ENCODE peak calls at places on chromosomes 13 and 19, in seven cellular contexts. One of them, this sample, is unnamed.

GRCh38 chr13:113933901-113934300 is 40.0 kb downstream of the C13orf46 start:
- DNase-seq in PC-3: no peak
- DNase-seq in fibroblast of lung: no peak
- DNase-seq in Peyer's patch: peak; percentile 24
- DNase-seq in BE2C: no peak
- DNase-seq in tibial artery: peak; percentile 18
- DNase-seq in lung: no peak
- DNase-seq in this sample: no peak

GRCh38 chr13:28440774-28441532 is 54.0 kb downstream of the FLT1 start:
- DNase-seq in fibroblast of lung: no peak
- DNase-seq in PC-3: no peak
- DNase-seq in Peyer's patch: no peak
- DNase-seq in lung: no peak
- DNase-seq in tibial artery: no peak
- DNase-seq in BE2C: no peak
- DNase-seq in this sample: no peak

GRCh38 chr19:40383668-40384248 is 6.2 kb downstream of the HIPK4 start:
- DNase-seq in BE2C: no peak
- DNase-seq in fibroblast of lung: no peak
- DNase-seq in lung: no peak
- DNase-seq in Peyer's patch: no peak
- DNase-seq in tibial artery: no peak
- DNase-seq in PC-3: no peak
- DNase-seq in this sample: no peak

GRCh38 chr13:47215741-47216140 is 318.9 kb upstream of the HTR2A start:
- DNase-seq in Peyer's patch: no peak
- DNase-seq in lung: no peak
- DNase-seq in tibial artery: no peak
- DNase-seq in fibroblast of lung: peak; percentile 81
- DNase-seq in BE2C: peak; percentile 8
- DNase-seq in PC-3: peak; percentile 86
- DNase-seq in this sample: no peak

GRCh38 chr13:23656637-23657036 is 86.4 kb downstream of the TNFRSF19 start:
- DNase-seq in Peyer's patch: no peak
- DNase-seq in fibroblast of lung: peak; percentile 93
- DNase-seq in PC-3: no peak
- DNase-seq in tibial artery: no peak
- DNase-seq in lung: no peak
- DNase-seq in BE2C: no peak
- DNase-seq in this sample: no peak

GRCh38 chr13:28349901-28350654 is 144.8 kb downstream of the FLT1 start:
- DNase-seq in BE2C: peak; percentile 77
- DNase-seq in Peyer's patch: no peak
- DNase-seq in PC-3: no peak
- DNase-seq in tibial artery: no peak
- DNase-seq in lung: no peak
- DNase-seq in fibroblast of lung: no peak
- DNase-seq in this sample: no peak

GRCh38 chr19:49847731-49848696 is 2.9 kb upstream of the PTOV1 start:
- DNase-seq in fibroblast of lung: peak; percentile 90
- DNase-seq in tibial artery: no peak
- DNase-seq in BE2C: no peak
- DNase-seq in lung: no peak
- DNase-seq in PC-3: peak; percentile 95
- DNase-seq in Peyer's patch: no peak
- DNase-seq in this sample: no peak

GRCh38 chr13:31053098-31053497 is 108.6 kb downstream of the HSPH1 start:
- DNase-seq in Peyer's patch: no peak
- DNase-seq in PC-3: peak; percentile 71
- DNase-seq in tibial artery: no peak
- DNase-seq in lung: no peak
- DNase-seq in fibroblast of lung: no peak
- DNase-seq in BE2C: no peak
- DNase-seq in this sample: no peak

GRCh38 chr13:27952931-27953670 is 16.0 kb downstream of the CDX2 start:
- DNase-seq in fibroblast of lung: no peak
- DNase-seq in tibial artery: no peak
- DNase-seq in BE2C: no peak
- DNase-seq in lung: no peak
- DNase-seq in PC-3: no peak
- DNase-seq in Peyer's patch: peak; percentile 86
- DNase-seq in this sample: no peak

GRCh38 chr13:97879646-97880297 is 73.7 kb upstream of the IPO5 start:
- DNase-seq in tibial artery: no peak
- DNase-seq in lung: no peak
- DNase-seq in Peyer's patch: no peak
- DNase-seq in PC-3: peak; percentile 87
- DNase-seq in BE2C: no peak
- DNase-seq in fibroblast of lung: peak; percentile 80
- DNase-seq in this sample: no peak

GRCh38 chr19:10864538-10864899 is 6.8 kb upstream of the CARM1 start:
- DNase-seq in fibroblast of lung: peak; percentile 79
- DNase-seq in tibial artery: peak; percentile 83
- DNase-seq in Peyer's patch: peak; percentile 89
- DNase-seq in lung: peak; percentile 82
- DNase-seq in BE2C: peak; percentile 88
- DNase-seq in PC-3: peak; percentile 90
- DNase-seq in this sample: peak; percentile 82

GRCh38 chr13:40488869-40489391 is 177.5 kb downstream of the FOXO1 start:
- DNase-seq in Peyer's patch: no peak
- DNase-seq in lung: no peak
- DNase-seq in BE2C: no peak
- DNase-seq in fibroblast of lung: no peak
- DNase-seq in PC-3: no peak
- DNase-seq in tibial artery: no peak
- DNase-seq in this sample: no peak

GRCh38 chr13:101493541-101493940 is 41.1 kb downstream of the ITGBL1 start:
- DNase-seq in lung: no peak
- DNase-seq in fibroblast of lung: no peak
- DNase-seq in tibial artery: no peak
- DNase-seq in BE2C: no peak
- DNase-seq in PC-3: no peak
- DNase-seq in Peyer's patch: no peak
- DNase-seq in this sample: no peak

GRCh38 chr19:12126707-12127106 is 13.4 kb downstream of the ZNF20 start:
- DNase-seq in fibroblast of lung: no peak
- DNase-seq in BE2C: peak; percentile 18
- DNase-seq in lung: no peak
- DNase-seq in tibial artery: no peak
- DNase-seq in Peyer's patch: no peak
- DNase-seq in PC-3: no peak
- DNase-seq in this sample: peak; percentile 15

GRCh38 chr13:43036386-43037220 is 13.2 kb downstream of the DNAJC15 start:
- DNase-seq in BE2C: no peak
- DNase-seq in lung: no peak
- DNase-seq in fibroblast of lung: peak; percentile 32
- DNase-seq in PC-3: no peak
- DNase-seq in Peyer's patch: no peak
- DNase-seq in tibial artery: no peak
- DNase-seq in this sample: no peak

GRCh38 chr19:50368649-50369570 is 3.5 kb upstream of the NAPSA start:
- DNase-seq in BE2C: peak; percentile 88
- DNase-seq in fibroblast of lung: peak; percentile 85
- DNase-seq in tibial artery: peak; percentile 87
- DNase-seq in lung: peak; percentile 92
- DNase-seq in PC-3: peak; percentile 93
- DNase-seq in Peyer's patch: peak; percentile 90
- DNase-seq in this sample: peak; percentile 59

GRCh38 chr19:17090501-17091074 is 15.0 kb downstream of the MYO9B start:
- DNase-seq in tibial artery: no peak
- DNase-seq in fibroblast of lung: no peak
- DNase-seq in BE2C: no peak
- DNase-seq in Peyer's patch: no peak
- DNase-seq in lung: no peak
- DNase-seq in PC-3: no peak
- DNase-seq in this sample: no peak

GRCh38 chr19:46303345-46303701 is 6.5 kb downstream of the HIF3A start:
- DNase-seq in lung: no peak
- DNase-seq in Peyer's patch: no peak
- DNase-seq in tibial artery: no peak
- DNase-seq in BE2C: no peak
- DNase-seq in PC-3: no peak
- DNase-seq in fibroblast of lung: no peak
- DNase-seq in this sample: no peak

GRCh38 chr19:54470991-54471782 is 1.9 kb downstream of the CDC42EP5 start:
- DNase-seq in Peyer's patch: peak; percentile 77
- DNase-seq in BE2C: no peak
- DNase-seq in lung: no peak
- DNase-seq in tibial artery: no peak
- DNase-seq in PC-3: no peak
- DNase-seq in fibroblast of lung: no peak
- DNase-seq in this sample: no peak

GRCh38 chr19:36604656-36605100 is 435 bp upstream of the ZNF382 start:
- DNase-seq in PC-3: peak; percentile 38
- DNase-seq in tibial artery: peak; percentile 49
- DNase-seq in lung: peak; percentile 38
- DNase-seq in fibroblast of lung: peak; percentile 17
- DNase-seq in Peyer's patch: peak; percentile 59
- DNase-seq in BE2C: peak; percentile 77
- DNase-seq in this sample: peak; percentile 83

GRCh38 chr19:43464089-43464775 is 1.2 kb downstream of the LYPD3 start:
- DNase-seq in lung: peak; percentile 70
- DNase-seq in tibial artery: peak; percentile 83
- DNase-seq in BE2C: peak; percentile 70
- DNase-seq in Peyer's patch: peak; percentile 84
- DNase-seq in fibroblast of lung: no peak
- DNase-seq in PC-3: no peak
- DNase-seq in this sample: no peak

GRCh38 chr19:50050406-50051223 is 24.8 kb downstream of the ZNF473 start:
- DNase-seq in PC-3: peak; percentile 74
- DNase-seq in Peyer's patch: peak; percentile 78
- DNase-seq in BE2C: peak; percentile 96
- DNase-seq in lung: peak; percentile 83
- DNase-seq in fibroblast of lung: peak; percentile 78
- DNase-seq in tibial artery: peak; percentile 91
- DNase-seq in this sample: peak; percentile 86

GRCh38 chr13:86864376-86864775 is 806.8 kb upstream of the SLITRK5 start:
- DNase-seq in PC-3: peak; percentile 42
- DNase-seq in Peyer's patch: no peak
- DNase-seq in BE2C: no peak
- DNase-seq in tibial artery: no peak
- DNase-seq in lung: no peak
- DNase-seq in fibroblast of lung: no peak
- DNase-seq in this sample: no peak

DNA sequence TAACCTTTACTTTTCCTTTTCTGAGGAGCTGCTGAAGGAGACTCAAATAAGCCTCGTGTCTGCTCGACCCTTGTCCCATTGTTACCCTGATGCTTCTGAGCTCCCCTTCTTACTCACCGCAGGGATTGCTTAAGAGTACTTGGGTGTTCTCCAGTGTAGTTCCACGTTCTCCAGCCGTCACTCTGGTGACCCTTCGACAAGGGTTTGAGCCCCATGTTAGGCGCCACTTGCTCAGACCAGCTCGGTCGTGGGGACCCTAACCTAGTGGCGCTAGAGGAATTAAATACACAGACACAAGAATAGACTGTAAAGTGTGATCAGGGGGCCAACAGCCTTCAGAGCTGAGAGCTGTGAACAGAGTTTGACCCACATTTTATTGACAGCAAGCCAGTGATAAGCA is 10.3 kb downstream of the ZNF480 start:
- DNase-seq in lung: no peak
- DNase-seq in fibroblast of lung: peak; percentile 38
- DNase-seq in BE2C: no peak
- DNase-seq in Peyer's patch: no peak
- DNase-seq in tibial artery: no peak
- DNase-seq in PC-3: no peak
- DNase-seq in this sample: peak; percentile 25
- H3K9me3 ChIP-seq in lung: peaks cover 29% of the 10 kb centered on the region
- H3K9me3 ChIP-seq in fibroblast of lung: no peaks in the 10 kb centered on the region
- H3K9me3 ChIP-seq in BE2C: peaks cover 6% of the 10 kb centered on the region
- H3K9me3 ChIP-seq in Peyer's patch: peaks cover 82% of the 10 kb centered on the region
- H3K9me3 ChIP-seq in tibial artery: peaks cover 68% of the 10 kb centered on the region
- H3K9me3 ChIP-seq in PC-3: peaks cover 67% of the 10 kb centered on the region
- H3K9me3 ChIP-seq in this sample: peaks cover 32% of the 10 kb centered on the region

GRCh38 chr19:2858864-2859263 is 8.3 kb upstream of the ZNF556 start:
- DNase-seq in fibroblast of lung: no peak
- DNase-seq in lung: no peak
- DNase-seq in PC-3: no peak
- DNase-seq in tibial artery: no peak
- DNase-seq in BE2C: no peak
- DNase-seq in Peyer's patch: no peak
- DNase-seq in this sample: no peak
- H3K9me3 ChIP-seq in fibroblast of lung: peaks cover 3% of the 10 kb centered on the region
- H3K9me3 ChIP-seq in lung: peaks cover 4% of the 10 kb centered on the region
- H3K9me3 ChIP-seq in PC-3: peaks cover 14% of the 10 kb centered on the region
- H3K9me3 ChIP-seq in tibial artery: peaks cover 71% of the 10 kb centered on the region
- H3K9me3 ChIP-seq in BE2C: no peaks in the 10 kb centered on the region
- H3K9me3 ChIP-seq in Peyer's patch: peaks cover 35% of the 10 kb centered on the region
- H3K9me3 ChIP-seq in this sample: peaks cover under 1% of the 10 kb centered on the region

DNA sequence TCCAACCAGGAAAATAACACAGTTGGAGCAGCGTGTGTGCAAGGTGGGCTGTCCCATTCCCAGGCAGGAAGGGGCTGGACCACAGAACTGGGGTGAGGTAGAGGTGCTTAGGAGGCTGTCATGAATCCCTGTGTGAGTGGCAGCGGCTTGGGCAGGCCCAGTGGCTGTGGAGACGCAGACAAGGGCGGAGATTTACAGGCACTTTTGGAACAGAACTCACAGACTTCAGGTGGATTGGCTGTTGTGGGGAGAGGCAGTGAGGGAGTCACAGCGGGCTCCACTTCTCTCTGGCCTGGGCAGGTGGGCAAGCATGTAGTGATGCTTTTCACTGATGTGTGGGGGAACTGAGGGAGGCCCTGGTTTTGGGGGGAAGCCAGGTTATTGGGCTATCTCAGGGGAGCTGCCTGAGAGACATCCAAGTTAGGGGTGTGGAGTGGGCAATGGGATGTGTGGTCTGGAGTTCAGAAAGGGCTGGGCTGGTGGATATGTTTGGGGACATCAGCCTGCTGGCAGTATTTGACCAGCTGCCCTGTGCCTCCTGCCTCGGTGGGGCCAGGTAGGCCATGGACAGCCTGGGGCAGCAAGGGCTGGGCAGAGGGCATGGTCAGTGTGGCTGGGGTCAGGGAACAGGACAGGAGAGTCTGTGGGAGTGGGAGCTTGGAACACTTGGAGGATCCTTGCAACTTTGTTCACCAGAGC is 27.0 kb upstream of the ZNF492 start:
- DNase-seq in PC-3: no peak
- DNase-seq in lung: peak; percentile 22
- DNase-seq in BE2C: no peak
- DNase-seq in tibial artery: peak; percentile 2
- DNase-seq in fibroblast of lung: no peak
- DNase-seq in Peyer's patch: no peak
- DNase-seq in this sample: no peak
- H3K9me3 ChIP-seq in PC-3: peaks cover 7% of the 10 kb centered on the region
- H3K9me3 ChIP-seq in lung: no peaks in the 10 kb centered on the region
- H3K9me3 ChIP-seq in BE2C: no peaks in the 10 kb centered on the region
- H3K9me3 ChIP-seq in tibial artery: no peaks in the 10 kb centered on the region
- H3K9me3 ChIP-seq in fibroblast of lung: no peaks in the 10 kb centered on the region
- H3K9me3 ChIP-seq in Peyer's patch: no peaks in the 10 kb centered on the region
- H3K9me3 ChIP-seq in this sample: no peaks in the 10 kb centered on the region

DNA sequence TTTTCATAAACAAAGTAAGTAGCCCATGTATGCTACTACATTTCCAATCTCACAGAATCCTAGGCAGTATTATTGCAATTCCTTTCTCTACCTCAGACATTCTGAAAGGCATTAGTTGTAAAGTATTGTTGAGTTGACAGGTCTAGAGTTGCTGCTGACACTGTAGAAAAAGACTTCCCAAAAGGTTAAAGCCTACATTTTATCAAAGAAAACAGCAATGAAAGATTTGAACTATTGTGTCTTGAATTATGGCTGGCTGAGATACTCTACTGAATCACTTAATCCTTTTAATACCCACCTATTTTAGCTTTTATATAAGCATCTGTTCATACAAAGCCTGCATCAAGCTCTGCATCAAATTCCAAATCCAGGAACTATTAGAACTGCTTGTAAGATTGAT is 1082.0 kb downstream of the OLFM4 start:
- DNase-seq in BE2C: no peak
- DNase-seq in tibial artery: no peak
- DNase-seq in lung: no peak
- DNase-seq in Peyer's patch: no peak
- DNase-seq in fibroblast of lung: no peak
- DNase-seq in PC-3: no peak
- DNase-seq in this sample: no peak
- H3K9me3 ChIP-seq in BE2C: no peaks in the 10 kb centered on the region
- H3K9me3 ChIP-seq in tibial artery: no peaks in the 10 kb centered on the region
- H3K9me3 ChIP-seq in lung: no peaks in the 10 kb centered on the region
- H3K9me3 ChIP-seq in Peyer's patch: no peaks in the 10 kb centered on the region
- H3K9me3 ChIP-seq in fibroblast of lung: no peaks in the 10 kb centered on the region
- H3K9me3 ChIP-seq in PC-3: no peaks in the 10 kb centered on the region
- H3K9me3 ChIP-seq in this sample: no peaks in the 10 kb centered on the region

This sample was measured in CD8-positive, alpha-beta T cell.